ENCODE peak calls at places on chromosomes 12 and 14, in nine cellular contexts. S is brain microvascular endothelial cell, P is BE2C, I is right atrium auricular region, O is body of pancreas, Q is astrocyte of the cerebellum, Y is stomach, R is fibroblast of the aortic adventitia, A is progenitor cell of endocrine pancreas. X is an unnamed sample.

GRCh38 chr12:91663331-91663998 is 480.8 kb upstream of the DCN start:
- DNase-seq in P (no peak), Q (no peak), Y (no peak), R (no peak), S (no peak), O (no peak), I (no peak), A (no peak), X (no peak)

GRCh38 chr14:104731249-104731924 is 7.4 kb downstream of the ADSS1 start:
- DNase-seq in S (no peak), A (no peak), Q (no peak), P (peak; percentile 51), I (no peak), O (no peak), Y (no peak), R (no peak), X (no peak)

GRCh38 chr12:91432079-91432478 is 249.5 kb upstream of the DCN start:
- DNase-seq in I (no peak), S (peak; percentile 70), P (no peak), R (no peak), Y (no peak), A (no peak), O (no peak), Q (peak; percentile 31), X (no peak)

GRCh38 chr12:120290541-120291312 is 976 bp downstream of the RNU4-2 start:
- DNase-seq in A (no peak), I (peak; percentile 62), S (no peak), Y (peak; percentile 42), O (peak; percentile 70), P (no peak), R (no peak), Q (no peak), X (no peak)

GRCh38 chr12:132904718-132905328 is 17.4 kb upstream of the CHFR start:
- DNase-seq in R (no peak), Y (peak; percentile 72), A (peak; percentile 53), Q (no peak), P (peak; percentile 79), I (peak; percentile 82), O (peak; percentile 84), S (peak; percentile 47), X (peak; percentile 52)

GRCh38 chr12:124442772-124443445 is 124.5 kb downstream of the NCOR2 start:
- DNase-seq in A (no peak), Q (peak; percentile 92), Y (no peak), O (no peak), I (peak; percentile 80), P (no peak), S (no peak), R (peak; percentile 75), X (no peak)

GRCh38 chr14:29453045-29453444 is 474.6 kb downstream of the PRKD1 start:
- DNase-seq in O (no peak), I (no peak), R (no peak), Y (no peak), Q (no peak), P (no peak), S (no peak), A (no peak), X (no peak)

GRCh38 chr12:124520258-124520657 is 47.2 kb downstream of the NCOR2 start:
- DNase-seq in Y (peak; percentile 86), S (no peak), A (no peak), R (peak; percentile 75), I (peak; percentile 82), P (no peak), Q (no peak), O (peak; percentile 92), X (no peak)

GRCh38 chr14:61537567-61538463 is 157.5 kb upstream of the HIF1A start:
- DNase-seq in Q (peak; percentile 73), S (peak; percentile 57), R (peak; percentile 93), I (no peak), A (no peak), Y (peak; percentile 85), O (peak; percentile 89), P (no peak), X (peak; percentile 17)

GRCh38 chr14:106442857-106443256 is 916.5 kb downstream of the TMEM121 start:
- DNase-seq in O (no peak), S (no peak), Y (no peak), A (no peak), R (no peak), P (peak; percentile 49), Q (no peak), I (no peak), X (no peak)

GRCh38 chr14:64502476-64503183 is 1.0 kb downstream of the ZBTB25 start:
- DNase-seq in Q (no peak), Y (peak; percentile 43), O (peak; percentile 51), P (no peak), A (no peak), R (peak; percentile 18), I (no peak), S (no peak), X (no peak)

GRCh38 chr12:119936705-119937323 is 52.2 kb upstream of the BICDL1 start:
- DNase-seq in P (no peak), R (no peak), A (no peak), Q (no peak), O (no peak), I (no peak), S (no peak), Y (no peak), X (no peak)

GRCh38 chr12:28489256-28489655 is 299.0 kb downstream of the CCDC91 start:
- DNase-seq in P (no peak), R (peak; percentile 56), Q (no peak), A (no peak), S (peak; percentile 24), I (no peak), O (no peak), Y (no peak), X (no peak)

GRCh38 chr12:12172106-12172511 is 94.7 kb downstream of the LRP6 start:
- DNase-seq in O (no peak), S (peak; percentile 5), I (no peak), A (no peak), R (peak; percentile 60), Y (no peak), P (no peak), Q (peak; percentile 43), X (peak; percentile 39)

GRCh38 chr12:127903146-127903545 is 363.8 kb upstream of the TMEM132C start:
- DNase-seq in O (no peak), R (peak; percentile 72), Y (no peak), I (no peak), Q (peak; percentile 18), S (peak; percentile 61), P (no peak), A (no peak), X (no peak)

GRCh38 chr12:51867796-51868428 is 19.4 kb upstream of the FIGNL2 start:
- DNase-seq in S (no peak), O (no peak), R (no peak), Y (no peak), A (no peak), I (no peak), P (no peak), Q (no peak), X (peak; percentile 22)

GRCh38 chr12:131102991-131103609 is 149.4 kb downstream of the ADGRD1 start:
- DNase-seq in Q (no peak), O (no peak), S (no peak), Y (peak; percentile 26), A (no peak), I (no peak), R (no peak), P (no peak), X (peak; percentile 72)

GRCh38 chr12:95625012-95625411 is 73.7 kb upstream of the USP44 start:
- DNase-seq in R (no peak), P (no peak), Y (peak; percentile 55), O (peak; percentile 81), Q (no peak), A (no peak), S (no peak), I (no peak), X (no peak)

GRCh38 chr12:95621725-95622124 is 70.4 kb upstream of the USP44 start:
- DNase-seq in P (no peak), R (no peak), O (no peak), Q (no peak), Y (no peak), I (no peak), S (no peak), A (no peak), X (no peak)

GRCh38 chr12:95624544-95624943 is 73.3 kb upstream of the USP44 start:
- DNase-seq in I (no peak), P (no peak), Y (peak; percentile 36), Q (peak; percentile 92), S (peak; percentile 71), O (no peak), A (no peak), R (peak; percentile 42), X (no peak)

GRCh38 chr12:95622879-95623278 is 71.6 kb upstream of the USP44 start:
- DNase-seq in Y (no peak), R (no peak), Q (no peak), A (no peak), P (no peak), O (no peak), S (no peak), I (no peak), X (no peak)

GRCh38 chr12:95623554-95624170 is 72.4 kb upstream of the USP44 start:
- DNase-seq in R (peak; percentile 93), O (peak; percentile 76), A (peak; percentile 14), Q (peak; percentile 92), Y (peak; percentile 79), I (peak; percentile 73), P (peak; percentile 73), S (peak; percentile 83), X (peak; percentile 45)
- TF ChIP-seq CTCF in R (peak; percentile 75), O (peak; percentile 44), A (peak; percentile 61), Q (peak; percentile 85), Y (no peak), I (peak; percentile 76), P (peak; percentile 89), S (peak; percentile 91), X (peak; percentile 75)

GRCh38 chr12:15772405-15773018 is 16.7 kb downstream of the EPS8 start:
- DNase-seq in Q (no peak), I (no peak), R (peak; percentile 43), S (no peak), Y (no peak), O (no peak), P (no peak), A (no peak), X (no peak)
- TF ChIP-seq CTCF in Q (peak; percentile 41), I (peak; percentile 56), R (peak; percentile 50), S (peak; percentile 51), Y (no peak), O (peak; percentile 34), P (peak; percentile 66), A (peak; percentile 60), X (peak; percentile 17)

DNA sequence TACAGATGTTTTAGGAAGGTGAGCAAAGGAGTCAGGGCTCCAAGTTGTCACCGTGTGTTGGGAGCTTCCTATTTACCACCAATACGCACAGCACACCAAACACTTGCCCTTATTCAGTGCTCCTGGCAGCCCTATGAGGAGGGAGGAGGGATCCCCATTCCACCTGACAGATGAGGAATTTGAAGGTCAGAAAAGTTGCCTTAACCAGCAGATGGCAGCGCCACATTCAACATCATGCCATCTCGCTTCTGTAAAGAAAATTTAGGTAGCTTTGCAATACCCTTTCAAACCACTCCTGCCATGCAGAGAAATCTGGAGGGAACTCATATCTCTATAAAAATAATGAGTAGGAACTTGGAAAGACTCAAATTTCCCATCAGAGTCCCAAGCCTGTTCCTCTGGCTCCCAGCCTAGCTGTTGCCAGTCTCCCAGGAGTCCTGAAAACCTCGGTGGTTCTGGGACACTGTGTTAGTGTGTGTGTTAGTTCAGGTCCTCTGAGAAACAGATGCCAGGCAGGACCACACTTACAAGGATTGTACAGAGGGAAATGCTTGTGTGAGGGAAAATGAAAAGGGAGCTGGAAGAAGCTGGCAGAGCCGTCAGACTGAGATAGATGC is 410.5 kb downstream of the MED13L start:
- DNase-seq in Y (no peak), Q (no peak), I (no peak), P (no peak), S (no peak), R (no peak), O (no peak), A (no peak), X (no peak)
- TF ChIP-seq CTCF in Y (no peak), Q (no peak), I (peak; percentile 14), P (peak; percentile 16), S (no peak), R (no peak), O (no peak), A (peak; percentile 33), X (peak; percentile 7)

GRCh38 chr12:121453629-121454028 is 53.7 kb downstream of the RNF34 start:
- DNase-seq in P (no peak), R (no peak), I (no peak), S (no peak), O (no peak), Q (no peak), A (no peak), Y (no peak), X (no peak)
- TF ChIP-seq CTCF in P (no peak), R (no peak), I (no peak), S (peak; percentile 12), O (no peak), Q (no peak), A (no peak), Y (no peak), X (no peak)